ENCODE peak calls at places on chromosomes 7 and 10, in four cellular contexts. One of them, this sample, is unnamed.

GRCh38 chr10:112261281-112261822 is 21.8 kb upstream of the TECTB start:
- DNase-seq in PC-9: no peak
- DNase-seq in Caco-2: peak; percentile 81
- DNase-seq in left lung: no peak
- DNase-seq in this sample: peak; percentile 11

GRCh38 chr10:123367181-123367580 is 213.0 kb downstream of the BUB3 start:
- DNase-seq in Caco-2: no peak
- DNase-seq in PC-9: no peak
- DNase-seq in left lung: no peak
- DNase-seq in this sample: no peak

GRCh38 chr7:98956937-98957336 is 78.6 kb downstream of the TRRAP start:
- DNase-seq in PC-9: no peak
- DNase-seq in Caco-2: no peak
- DNase-seq in left lung: no peak
- DNase-seq in this sample: no peak

GRCh38 chr7:138829335-138829734 is 31.3 kb upstream of the ATP6V0A4 start:
- DNase-seq in PC-9: no peak
- DNase-seq in Caco-2: no peak
- DNase-seq in left lung: no peak
- DNase-seq in this sample: no peak

GRCh38 chr10:74786126-74786525 is 40.3 kb upstream of the KAT6B start:
- DNase-seq in left lung: no peak
- DNase-seq in Caco-2: no peak
- DNase-seq in PC-9: no peak
- DNase-seq in this sample: no peak

GRCh38 chr7:100353685-100354330 is 4.1 kb upstream of the PILRB start:
- DNase-seq in PC-9: no peak
- DNase-seq in Caco-2: no peak
- DNase-seq in left lung: no peak
- DNase-seq in this sample: no peak

GRCh38 chr10:61835069-61835908 is 66.2 kb upstream of the ARID5B start:
- DNase-seq in Caco-2: peak; percentile 70
- DNase-seq in left lung: no peak
- DNase-seq in PC-9: no peak
- DNase-seq in this sample: no peak

GRCh38 chr10:11125004-11125403 is 107.3 kb downstream of the CELF2 start:
- DNase-seq in left lung: no peak
- DNase-seq in PC-9: no peak
- DNase-seq in Caco-2: no peak
- DNase-seq in this sample: no peak

GRCh38 chr7:64515330-64515729 is 47.5 kb downstream of the ZNF680 start:
- DNase-seq in PC-9: no peak
- DNase-seq in Caco-2: no peak
- DNase-seq in left lung: no peak
- DNase-seq in this sample: no peak
- H3K9me3 ChIP-seq in PC-9: peaks cover 21% of the 10 kb centered on the region
- H3K9me3 ChIP-seq in Caco-2: peaks cover 45% of the 10 kb centered on the region
- H3K9me3 ChIP-seq in left lung: peaks cover 3% of the 10 kb centered on the region
- H3K9me3 ChIP-seq in this sample: no peaks in the 10 kb centered on the region

DNA sequence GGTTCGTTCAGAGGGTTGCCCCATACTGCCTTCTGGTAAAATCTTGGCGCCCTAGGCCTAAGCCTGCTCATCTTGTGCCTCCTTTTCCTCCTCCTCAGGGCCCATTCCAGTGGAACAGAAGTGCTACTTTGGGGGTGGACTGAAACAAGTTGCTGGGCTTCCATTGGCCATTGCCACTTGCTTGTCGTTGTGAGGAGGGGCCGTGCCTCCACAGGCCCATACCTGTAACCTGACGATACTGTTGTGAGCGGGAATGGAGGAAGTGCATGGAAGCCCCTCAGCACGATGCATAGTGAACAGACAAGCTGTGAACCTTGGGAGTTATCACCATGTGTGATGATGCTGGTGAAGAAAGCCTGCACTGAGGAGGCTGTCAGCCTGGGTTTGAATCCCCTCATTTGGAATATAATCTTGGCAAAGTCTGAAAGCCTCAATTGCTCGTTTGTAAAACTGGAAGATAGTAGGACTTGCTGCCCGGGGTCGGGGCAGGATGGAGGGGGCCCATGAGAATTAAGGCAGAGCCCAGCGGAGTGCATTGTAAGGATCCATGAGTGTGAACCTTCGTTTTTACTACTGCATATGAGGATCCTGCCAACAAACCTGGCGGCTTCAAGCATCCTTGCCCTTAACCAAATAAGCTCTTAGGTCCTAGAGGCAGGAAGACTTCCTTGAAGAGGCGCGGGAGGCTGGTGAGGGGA is 671 bp upstream of the PAPSS2 start:
- DNase-seq in PC-9: no peak
- DNase-seq in Caco-2: no peak
- DNase-seq in left lung: peak; percentile 38
- DNase-seq in this sample: no peak
- H3K4me3 ChIP-seq in PC-9: no peak overlapping the region
- H3K4me3 ChIP-seq in Caco-2: peak overlapping the region; percentile 79
- H3K4me3 ChIP-seq in left lung: peak overlapping the region; percentile 63
- H3K4me3 ChIP-seq in this sample: peak overlapping the region; percentile 84

GRCh38 chr7:57403601-57404342 is 46.2 kb upstream of the ZNF716 start:
- DNase-seq in Caco-2: no peak
- DNase-seq in left lung: peak; percentile 39
- DNase-seq in PC-9: no peak
- DNase-seq in this sample: peak; percentile 70
- H3K9me3 ChIP-seq in Caco-2: no peaks in the 10 kb centered on the region
- H3K9me3 ChIP-seq in left lung: no peaks in the 10 kb centered on the region
- H3K9me3 ChIP-seq in PC-9: no peaks in the 10 kb centered on the region
- H3K9me3 ChIP-seq in this sample: no peaks in the 10 kb centered on the region

GRCh38 chr7:130732980-130733865 is 784 bp downstream of the KLF14 start:
- DNase-seq in PC-9: peak; percentile 10
- DNase-seq in Caco-2: peak; percentile 65
- DNase-seq in left lung: peak; percentile 36
- DNase-seq in this sample: peak; percentile 34
- H3K4me3 ChIP-seq in PC-9: peak overlapping the region; percentile 48
- H3K4me3 ChIP-seq in Caco-2: peak overlapping the region; percentile 71
- H3K4me3 ChIP-seq in left lung: peak overlapping the region; percentile 46
- H3K4me3 ChIP-seq in this sample: peak overlapping the region; percentile 39

GRCh38 chr10:133462512-133463305 is 9.0 kb downstream of the SCART1 start:
- DNase-seq in PC-9: no peak
- DNase-seq in Caco-2: no peak
- DNase-seq in left lung: no peak
- DNase-seq in this sample: no peak

GRCh38 chr10:133466683-133467275 is 13.0 kb downstream of the SCART1 start:
- DNase-seq in left lung: no peak
- DNase-seq in Caco-2: no peak
- DNase-seq in PC-9: no peak
- DNase-seq in this sample: no peak

GRCh38 chr10:133465191-133465949 is 11.6 kb downstream of the SCART1 start:
- DNase-seq in left lung: no peak
- DNase-seq in Caco-2: no peak
- DNase-seq in PC-9: no peak
- DNase-seq in this sample: no peak

GRCh38 chr10:133465950-133466474 is 12.3 kb downstream of the SCART1 start:
- DNase-seq in PC-9: no peak
- DNase-seq in Caco-2: no peak
- DNase-seq in left lung: no peak
- DNase-seq in this sample: no peak

DNA sequence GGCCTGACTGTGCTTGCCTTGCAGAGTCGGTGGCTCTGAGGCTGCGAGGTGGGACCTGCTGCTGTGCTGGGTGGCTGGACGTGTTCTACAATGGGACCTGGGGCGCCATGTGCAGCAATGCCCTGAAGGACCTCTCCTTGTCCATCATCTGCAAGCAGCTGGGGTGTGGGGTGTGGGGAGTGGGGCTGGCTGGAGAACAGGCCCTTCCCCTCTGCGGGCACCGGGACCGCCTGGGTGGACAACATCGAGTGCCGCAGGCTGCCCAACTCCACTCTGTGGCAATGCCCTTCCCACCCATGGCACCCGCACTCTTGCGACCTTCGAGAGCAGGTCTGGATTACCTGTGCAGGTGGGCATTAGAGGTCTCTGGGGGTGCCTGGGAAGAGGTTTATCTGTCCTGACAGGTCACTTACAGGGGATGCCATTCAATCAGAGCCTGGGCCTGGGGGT is 10.9 kb downstream of the SCART1 start:
- DNase-seq in PC-9: no peak
- DNase-seq in Caco-2: no peak
- DNase-seq in left lung: no peak
- DNase-seq in this sample: peak; percentile 3
- H3K9me3 ChIP-seq in PC-9: no peaks in the 10 kb centered on the region
- H3K9me3 ChIP-seq in Caco-2: peaks cover 8% of the 10 kb centered on the region
- H3K9me3 ChIP-seq in left lung: no peaks in the 10 kb centered on the region
- H3K9me3 ChIP-seq in this sample: no peaks in the 10 kb centered on the region